ENCODE peak calls at places on chromosomes 1 and 21, in nine cellular contexts. H, J, N, C, E, G, M, R and Y are unnamed samples.

GRCh38 chr1:43422995-43423671 is 30.6 kb downstream of the HYI start:
- DNase-seq in E (no peak), J (no peak), H (no peak), R (no peak), M (no peak), C (no peak), G (no peak), N (no peak), Y (no peak)

GRCh38 chr1:221089803-221090202 is 210.6 kb downstream of the HLX start:
- DNase-seq in G (no peak), C (no peak), R (no peak), M (no peak), J (no peak), H (no peak), N (no peak), E (no peak), Y (no peak)

GRCh38 chr1:162206749-162207635 is 137.5 kb downstream of the NOS1AP start:
- DNase-seq in G (no peak), R (no peak), M (no peak), C (no peak), H (no peak), E (peak; percentile 70), N (no peak), J (no peak), Y (no peak)

GRCh38 chr21:36881223-36881622 is 85.2 kb downstream of the HLCS start:
- DNase-seq in N (peak; percentile 69), M (no peak), H (no peak), R (peak; percentile 34), E (no peak), J (no peak), C (no peak), G (no peak), Y (no peak)

GRCh38 chr21:44549525-44550211 is 1.6 kb downstream of the KRTAP10-2 start:
- DNase-seq in C (no peak), M (peak; percentile 40), R (no peak), H (no peak), J (no peak), E (no peak), N (no peak), G (no peak), Y (no peak)

GRCh38 chr1:89041055-89041707 is 18.5 kb upstream of the GBP3 start:
- DNase-seq in G (peak; percentile 18), N (peak; percentile 5), H (no peak), E (peak; percentile 78), J (no peak), C (no peak), R (peak; percentile 90), M (no peak), Y (no peak)

GRCh38 chr1:84479998-84480397 is 932 bp downstream of the RPF1 start:
- DNase-seq in G (peak; percentile 2), J (no peak), R (peak; percentile 20), M (no peak), H (no peak), N (no peak), C (no peak), E (peak; percentile 27), Y (no peak)

GRCh38 chr1:113677250-113678158 is 81.8 kb downstream of the PHTF1 start:
- DNase-seq in M (no peak), N (peak; percentile 32), E (peak; percentile 46), G (peak; percentile 45), H (peak; percentile 42), J (no peak), C (peak; percentile 55), R (peak; percentile 89), Y (peak; percentile 47)

GRCh38 chr1:210250665-210250997 is 18.0 kb downstream of the SERTAD4 start:
- DNase-seq in M (no peak), G (no peak), H (peak; percentile 64), J (peak; percentile 56), N (no peak), C (no peak), R (no peak), E (no peak), Y (no peak)

GRCh38 chr1:172533511-172534116 is 664 bp downstream of the SUCO start:
- DNase-seq in G (no peak), H (no peak), J (peak; percentile 10), R (peak; percentile 38), E (peak; percentile 42), M (no peak), N (peak; percentile 33), C (peak; percentile 32), Y (no peak)

GRCh38 chr1:95951291-95951690 is 717.3 kb downstream of the RWDD3 start:
- DNase-seq in R (no peak), H (no peak), C (no peak), J (no peak), N (no peak), E (no peak), M (no peak), G (no peak), Y (no peak)

GRCh38 chr21:38831526-38832467 is 26.1 kb downstream of the ETS2 start:
- DNase-seq in M (no peak), C (peak; percentile 99), R (peak; percentile 100), G (peak; percentile 84), N (peak; percentile 29), E (peak; percentile 99), J (no peak), H (no peak), Y (no peak)

GRCh38 chr1:55055951-55056631 is 16.7 kb downstream of the PCSK9 start:
- DNase-seq in G (no peak), M (no peak), J (no peak), N (no peak), R (no peak), C (no peak), H (no peak), E (no peak), Y (no peak)